ENCODE peak calls at places on chromosomes 3 and 15, in four cellular contexts. H is aorta; W is CD8-positive, alpha-beta T cell; Y is activated T-cell treated with anti-CD3 and anti-CD28 coated beads for 1 hour. Q is an unnamed sample.

GRCh38 chr3:114659109-114660081 is 365.6 kb downstream of the TIGIT start:
- DNase-seq in H (no peak), W (no peak), Y (no peak), Q (no peak)

GRCh38 chr3:143283432-143284128 is 164.0 kb downstream of the CHST2 start:
- DNase-seq in Y (no peak), H (no peak), W (no peak), Q (no peak)

GRCh38 chr3:186109897-186110803 is 1.3 kb upstream of the ETV5 start:
- DNase-seq in H (no peak), W (no peak), Y (no peak), Q (no peak)

GRCh38 chr3:23254287-23254686 is 51.2 kb downstream of the UBE2E2 start:
- DNase-seq in W (no peak), Y (no peak), H (no peak), Q (no peak)

GRCh38 chr3:171508206-171508605 is 48.0 kb upstream of the TNIK start:
- DNase-seq in W (no peak), H (no peak), Y (no peak), Q (no peak)

GRCh38 chr15:94177112-94177511 is 54.2 kb upstream of the MCTP2 start:
- DNase-seq in H (no peak), W (no peak), Y (no peak), Q (no peak)

GRCh38 chr3:43923101-43923979 is 232.6 kb downstream of the ABHD5 start:
- DNase-seq in Y (no peak), H (no peak), W (no peak), Q (no peak)

GRCh38 chr3:120419797-120420196 is 31.0 kb downstream of the FSTL1 start:
- DNase-seq in W (no peak), Y (no peak), H (no peak), Q (no peak)

GRCh38 chr15:38524156-38524555 is 40.5 kb downstream of the RASGRP1 start:
- DNase-seq in W (no peak), H (no peak), Y (no peak), Q (no peak)

GRCh38 chr15:50390549-50391264 is 33.5 kb upstream of the USP8 start:
- DNase-seq in Y (no peak), W (no peak), H (no peak), Q (no peak)

GRCh38 chr3:149151843-149152242 is 22.4 kb downstream of the HPS3 start:
- DNase-seq in Y (no peak), H (no peak), W (no peak), Q (no peak)

GRCh38 chr3:135811597-135811996 is 153.9 kb upstream of the PPP2R3A start:
- DNase-seq in Y (no peak), W (no peak), H (no peak), Q (no peak)

GRCh38 chr15:40852529-40852928 is 8.7 kb downstream of the SPINT1 start:
- DNase-seq in Y (no peak), H (peak), W (no peak), Q (no peak)

Q was measured in tibial artery.